ENCODE peak calls at places on chromosomes 2 and 18, in four cellular contexts. One of them, this sample, is unnamed.

GRCh38 chr18:55862693-55863485 is 274.9 kb upstream of the TCF4 start:
- DNase-seq in uterus: no peak
- DNase-seq in mesendoderm: peak; percentile 57
- DNase-seq in AG08396: no peak
- DNase-seq in this sample: no peak

GRCh38 chr2:37872192-37872545 is 52.9 kb upstream of the RMDN2 start:
- DNase-seq in mesendoderm: no peak
- DNase-seq in AG08396: no peak
- DNase-seq in uterus: no peak
- DNase-seq in this sample: no peak

GRCh38 chr2:161307676-161308075 is 549 bp upstream of the PSMD14 start:
- DNase-seq in uterus: no peak
- DNase-seq in mesendoderm: peak; percentile 19
- DNase-seq in AG08396: no peak
- DNase-seq in this sample: no peak

GRCh38 chr18:12010187-12010802 is 29.0 kb downstream of the IMPA2 start:
- DNase-seq in AG08396: no peak
- DNase-seq in mesendoderm: no peak
- DNase-seq in uterus: no peak
- DNase-seq in this sample: no peak

GRCh38 chr18:48181857-48182430 is 227.2 kb downstream of the ZBTB7C start:
- DNase-seq in uterus: no peak
- DNase-seq in mesendoderm: no peak
- DNase-seq in AG08396: no peak
- DNase-seq in this sample: no peak

GRCh38 chr2:176753752-176754474 is 458.7 kb upstream of the HNRNPA3 start:
- DNase-seq in mesendoderm: no peak
- DNase-seq in uterus: no peak
- DNase-seq in AG08396: no peak
- DNase-seq in this sample: peak; percentile 19

GRCh38 chr2:239042551-239043320 is 194.9 kb downstream of the TWIST2 start:
- DNase-seq in uterus: no peak
- DNase-seq in AG08396: no peak
- DNase-seq in mesendoderm: no peak
- DNase-seq in this sample: no peak

GRCh38 chr18:50870138-50870845 is 8.6 kb upstream of the ME2 start:
- DNase-seq in AG08396: no peak
- DNase-seq in mesendoderm: no peak
- DNase-seq in uterus: no peak
- DNase-seq in this sample: no peak

GRCh38 chr2:19021100-19021476 is 337.3 kb downstream of the OSR1 start:
- DNase-seq in mesendoderm: peak; percentile 50
- DNase-seq in AG08396: peak; percentile 79
- DNase-seq in uterus: no peak
- DNase-seq in this sample: peak; percentile 8

GRCh38 chr18:76518073-76518472 is 23.0 kb upstream of the ZNF516 start:
- DNase-seq in mesendoderm: no peak
- DNase-seq in uterus: no peak
- DNase-seq in AG08396: no peak
- DNase-seq in this sample: no peak

GRCh38 chr2:233288663-233289062 is 19.0 kb upstream of the SAG start:
- DNase-seq in mesendoderm: peak; percentile 80
- DNase-seq in AG08396: no peak
- DNase-seq in uterus: no peak
- DNase-seq in this sample: no peak

GRCh38 chr18:50079571-50080295 is 115.2 kb downstream of the MYO5B start:
- DNase-seq in AG08396: no peak
- DNase-seq in mesendoderm: no peak
- DNase-seq in uterus: no peak
- DNase-seq in this sample: no peak

GRCh38 chr2:20381457-20381856 is 30.8 kb upstream of the PUM2 start:
- DNase-seq in AG08396: no peak
- DNase-seq in mesendoderm: peak; percentile 85
- DNase-seq in uterus: no peak
- DNase-seq in this sample: peak; percentile 43

GRCh38 chr2:21118302-21118920 is 5.4 kb upstream of the TDRD15 start:
- DNase-seq in mesendoderm: peak; percentile 57
- DNase-seq in AG08396: peak; percentile 19
- DNase-seq in uterus: no peak
- DNase-seq in this sample: peak; percentile 28